ENCODE peak calls at places on chromosome 15, in six cellular contexts. Z is naive thymus-derived CD4-positive, alpha-beta T cell; W is H4; H is PC-9; O is activated naive CD8-positive, alpha-beta T cell treated with anti-CD3 and anti-CD28 coated beads for 36 hours; Q is spleen. A is an unnamed sample.

GRCh38 chr15:70788114-70789049 is 25.0 kb upstream of the UACA start:
- DNase-seq in Z (no peak), W (no peak), H (no peak), O (no peak), Q (no peak), A (peak; percentile 41)

GRCh38 chr15:67824900-67825879 is at the start of gene SKOR1:
- DNase-seq in Z (no peak), W (no peak), H (no peak), O (no peak), Q (peak; percentile 64), A (no peak)

GRCh38 chr15:101091080-101092017 is 160.5 kb downstream of the CHSY1 start:
- DNase-seq in Z (no peak), W (no peak), H (no peak), O (no peak), Q (no peak), A (no peak)

GRCh38 chr15:56957812-56958406 is 39.5 kb downstream of the TCF12 start:
- DNase-seq in Z (no peak), W (no peak), H (no peak), O (no peak), Q (no peak), A (peak; percentile 26)

GRCh38 chr15:59443341-59444081 is 5.5 kb downstream of the FAM81A start:
- DNase-seq in Z (no peak), W (no peak), H (no peak), O (no peak), Q (no peak), A (no peak)

GRCh38 chr15:40843885-40844542 is at the start of gene SPINT1:
- DNase-seq in Z (peak; percentile 21), W (no peak), H (peak; percentile 72), O (peak; percentile 77), Q (no peak), A (no peak)

GRCh38 chr15:80186066-80186465 is 33.3 kb downstream of the FAH start:
- DNase-seq in Z (no peak), W (no peak), H (no peak), O (no peak), Q (no peak), A (no peak)

GRCh38 chr15:73568881-73569280 is 64.3 kb downstream of the NPTN start:
- DNase-seq in Z (no peak), W (no peak), H (no peak), O (no peak), Q (no peak), A (no peak)

GRCh38 chr15:62455441-62455921 is 290.4 kb upstream of the C2CD4B start:
- DNase-seq in Z (no peak), W (peak; percentile 77), H (no peak), O (no peak), Q (no peak), A (no peak)

GRCh38 chr15:61327019-61327631 is 98.0 kb upstream of the RORA start:
- DNase-seq in Z (no peak), W (no peak), H (no peak), O (no peak), Q (no peak), A (no peak)

GRCh38 chr15:60616147-60616546 is 137.2 kb upstream of the ICE2 start:
- DNase-seq in Z (no peak), W (no peak), H (no peak), O (no peak), Q (no peak), A (no peak)

GRCh38 chr15:39232512-39232911 is 348.4 kb upstream of the THBS1 start:
- DNase-seq in Z (no peak), W (peak; percentile 20), H (no peak), O (no peak), Q (no peak), A (no peak)